ENCODE peak calls at places on chromosome 20, in seven cellular contexts. P is fibroblast of mammary gland, E is AG09309, B is mammary epithelial cell, M is RWPE1, D is fibroblast of villous mesenchyme, I is AG09319. W is an unnamed sample.

GRCh38 chr20:17488916-17489600 is 42.1 kb downstream of the BFSP1 start:
- DNase-seq in I (no peak), P (no peak), M (no peak), D (no peak), B (no peak), E (no peak), W (no peak)

GRCh38 chr20:49693435-49694171 is 20.1 kb downstream of the B4GALT5 start:
- DNase-seq in P (no peak), M (no peak), B (peak; percentile 52), E (no peak), I (no peak), D (no peak), W (peak; percentile 35)

GRCh38 chr20:3646651-3647050 is 16.5 kb downstream of the GFRA4 start:
- DNase-seq in I (no peak), E (no peak), M (no peak), P (no peak), D (no peak), B (no peak), W (no peak)

GRCh38 chr20:20064303-20064702 is 12.0 kb downstream of the CFAP61 start:
- DNase-seq in M (no peak), B (no peak), P (no peak), I (no peak), E (no peak), D (no peak), W (no peak)

GRCh38 chr20:23528867-23529431 is 38.0 kb downstream of the CST8 start:
- DNase-seq in D (no peak), B (peak; percentile 85), E (no peak), P (peak; percentile 25), M (no peak), I (no peak), W (peak; percentile 51)

GRCh38 chr20:8043687-8044278 is 24.2 kb upstream of the TMX4 start:
- DNase-seq in M (peak; percentile 66), D (peak; percentile 70), P (peak; percentile 62), I (peak; percentile 20), E (peak; percentile 24), B (peak; percentile 53), W (peak; percentile 65)

GRCh38 chr20:8542115-8542486 is 410.0 kb downstream of the PLCB1 start:
- DNase-seq in I (no peak), E (no peak), B (no peak), M (no peak), D (no peak), P (no peak), W (no peak)

GRCh38 chr20:57622579-57623381 is 2.6 kb upstream of the ZBP1 start:
- DNase-seq in B (peak; percentile 91), M (peak; percentile 99), D (peak; percentile 19), I (no peak), E (peak; percentile 29), P (peak; percentile 62), W (peak; percentile 75)

GRCh38 chr20:31494131-31494530 is 19.0 kb downstream of the REM1 start:
- DNase-seq in P (peak; percentile 64), I (no peak), B (peak; percentile 49), M (peak; percentile 55), E (no peak), D (peak; percentile 58), W (peak; percentile 62)

GRCh38 chr20:47607208-47607613 is 105.5 kb downstream of the NCOA3 start:
- DNase-seq in E (no peak), I (no peak), B (peak; percentile 13), M (peak; percentile 38), P (peak; percentile 47), D (peak; percentile 72), W (peak; percentile 27)

GRCh38 chr20:47781631-47782030 is 3.6 kb downstream of the SULF2 start:
- DNase-seq in P (no peak), E (no peak), D (no peak), I (no peak), M (no peak), B (no peak), W (no peak)

GRCh38 chr20:38805502-38805957 is at the start of gene PPP1R16B:
- DNase-seq in E (no peak), D (no peak), B (no peak), I (no peak), M (no peak), P (no peak), W (no peak)

GRCh38 chr20:58690351-58690750 is 2.2 kb upstream of the NPEPL1 start:
- DNase-seq in B (no peak), M (no peak), D (peak; percentile 41), I (no peak), E (no peak), P (no peak), W (no peak)

GRCh38 chr20:50774515-50774914 is 20.3 kb upstream of the BCAS4 start:
- DNase-seq in D (no peak), M (no peak), E (no peak), B (no peak), I (no peak), P (no peak), W (no peak)

GRCh38 chr20:46135856-46136633 is 17.9 kb downstream of the CD40 start:
- DNase-seq in P (no peak), I (no peak), M (no peak), E (no peak), B (no peak), D (no peak), W (no peak)

GRCh38 chr20:44064501-44065400 is 122.2 kb downstream of the JPH2 start:
- DNase-seq in I (no peak), B (no peak), P (no peak), D (no peak), E (no peak), M (no peak), W (no peak)

GRCh38 chr20:31543966-31544598 is 29.8 kb downstream of the HM13 start:
- DNase-seq in M (peak; percentile 72), I (peak; percentile 95), B (peak; percentile 72), D (peak; percentile 93), E (peak; percentile 95), P (peak; percentile 97), W (peak; percentile 19)

GRCh38 chr20:24004470-24004869 is 15.9 kb upstream of the GGTLC1 start:
- DNase-seq in I (no peak), B (no peak), P (no peak), E (no peak), M (no peak), D (no peak), W (no peak)

GRCh38 chr20:19940945-19941590 is 76.1 kb upstream of the NAA20 start:
- DNase-seq in D (peak; percentile 24), B (no peak), M (no peak), E (no peak), P (no peak), I (no peak), W (no peak)

GRCh38 chr20:23211164-23211563 is 125.0 kb upstream of the CD93 start:
- DNase-seq in I (no peak), D (no peak), B (no peak), E (no peak), P (no peak), M (no peak), W (no peak)

GRCh38 chr20:10282930-10283556 is 64.4 kb downstream of the SNAP25 start:
- DNase-seq in D (peak; percentile 14), M (no peak), I (no peak), E (peak; percentile 42), B (peak; percentile 1), P (no peak), W (no peak)

GRCh38 chr20:18904624-18905023 is 91.0 kb downstream of the SCP2D1 start:
- DNase-seq in B (no peak), E (no peak), D (no peak), P (no peak), M (peak; percentile 12), I (no peak), W (peak; percentile 34)

GRCh38 chr20:49352821-49353220 is 75.0 kb upstream of the ZNFX1 start:
- DNase-seq in P (no peak), M (no peak), D (no peak), E (no peak), I (no peak), B (no peak), W (no peak)

GRCh38 chr20:11304811-11305210 is 612.9 kb upstream of the BTBD3 start:
- DNase-seq in M (no peak), D (no peak), P (no peak), E (no peak), I (no peak), B (no peak), W (no peak)
- TF ChIP-seq CTCF in M (no peak), D (no peak), P (no peak), E (no peak), I (no peak), B (no peak), W (no peak)

DNA sequence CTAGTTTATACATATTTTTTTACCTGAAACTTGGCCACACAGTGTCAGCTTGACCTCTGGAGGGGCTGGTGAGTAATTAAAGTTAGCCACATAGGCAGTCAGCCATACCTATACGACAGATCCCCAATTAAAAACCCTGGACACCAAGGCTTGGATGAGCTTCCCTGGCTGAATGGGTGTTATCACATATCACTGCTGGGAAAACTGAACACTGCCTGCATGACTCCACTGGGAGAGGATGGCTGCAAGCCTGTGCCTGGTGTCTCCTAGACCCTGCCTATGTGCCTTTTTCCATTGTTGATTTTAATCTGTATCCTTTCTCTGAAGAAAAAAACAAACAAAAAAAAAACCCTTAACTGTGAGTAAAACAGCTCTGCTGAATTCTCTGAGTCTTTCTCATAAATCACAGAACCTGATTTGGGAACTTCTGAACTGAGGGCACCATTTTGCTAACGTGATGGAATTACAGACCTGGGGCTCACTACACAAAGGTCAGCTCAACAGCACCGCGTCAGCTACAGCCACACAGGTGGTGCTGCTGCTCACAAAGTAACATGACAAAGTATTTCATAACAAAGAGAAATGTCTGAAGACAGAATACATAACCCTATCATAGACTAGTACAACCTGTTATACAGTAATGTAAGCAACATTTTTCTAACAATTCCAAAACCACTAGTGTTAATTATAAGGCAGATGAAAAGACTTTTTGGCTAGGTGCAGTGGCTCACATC is 97.0 kb downstream of the SLC23A2 start:
- DNase-seq in P (no peak), I (no peak), E (no peak), B (no peak), D (no peak), M (no peak), W (no peak)
- TF ChIP-seq CTCF in P (no peak), I (no peak), E (no peak), B (no peak), D (no peak), M (no peak), W (no peak)

GRCh38 chr20:35476288-35476687 is 20.9 kb downstream of the CEP250 start:
- DNase-seq in M (no peak), B (no peak), E (no peak), P (no peak), D (no peak), I (no peak), W (no peak)

GRCh38 chr20:35479798-35480197 is 24.4 kb downstream of the CEP250 start:
- DNase-seq in D (no peak), E (no peak), M (no peak), B (no peak), P (no peak), I (no peak), W (no peak)

GRCh38 chr20:35474504-35474903 is 19.1 kb downstream of the CEP250 start:
- DNase-seq in I (no peak), D (no peak), B (no peak), E (no peak), M (no peak), P (no peak), W (no peak)

GRCh38 chr20:35473684-35474083 is 18.3 kb downstream of the CEP250 start:
- DNase-seq in P (no peak), B (no peak), I (no peak), D (no peak), M (no peak), E (no peak), W (no peak)

GRCh38 chr20:35478804-35479472 is 23.5 kb downstream of the CEP250 start:
- DNase-seq in B (no peak), D (no peak), M (no peak), E (no peak), P (no peak), I (no peak), W (no peak)
- TF ChIP-seq CTCF in B (no peak), D (peak; percentile 8), M (no peak), E (peak; percentile 16), P (no peak), I (no peak), W (no peak)

GRCh38 chr20:53623454-53624206 is 30.0 kb upstream of the ZNF217 start:
- DNase-seq in B (peak; percentile 69), D (peak; percentile 82), E (no peak), M (peak; percentile 65), P (peak; percentile 85), I (peak; percentile 42), W (peak; percentile 80)
- TF ChIP-seq CTCF in B (no peak), D (no peak), E (no peak), M (no peak), P (no peak), I (peak; percentile 9), W (no peak)

W was measured in MCF 10A.